ENCODE peak calls at places on chromosomes 3 and 15, in eight cellular contexts. B is neural progenitor cell, R is K562, V is right cardiac atrium, C is Panc1, H is neuronal stem cell, X is ascending aorta, O is IMR-90. Y is an unnamed sample.

GRCh38 chr3:140023616-140024530 is 88.9 kb downstream of the CLSTN2 start:
- DNase-seq in B (no peak), V (peak; percentile 84), H (no peak), C (no peak), O (no peak), R (no peak), X (no peak), Y (no peak)

GRCh38 chr3:179082416-179082815 is 10.8 kb upstream of the ZMAT3 start:
- DNase-seq in O (peak; percentile 46), B (no peak), H (no peak), V (no peak), X (no peak), C (no peak), R (no peak), Y (no peak)

GRCh38 chr3:152196782-152197181 is 71.9 kb upstream of the MBNL1 start:
- DNase-seq in O (no peak), X (no peak), R (no peak), H (no peak), V (no peak), C (no peak), B (no peak), Y (no peak)

GRCh38 chr15:24761704-24762302 is 86.2 kb downstream of the NPAP1 start:
- DNase-seq in X (no peak), C (no peak), H (no peak), O (peak; percentile 19), R (no peak), V (no peak), B (no peak), Y (no peak)

GRCh38 chr3:151770941-151771340 is 37.2 kb downstream of the AADACL2 start:
- DNase-seq in V (peak; percentile 95), B (no peak), R (no peak), O (no peak), C (no peak), H (no peak), X (no peak), Y (no peak)

GRCh38 chr3:119314821-119315220 is 20.6 kb downstream of the ARHGAP31 start:
- DNase-seq in R (no peak), H (no peak), B (no peak), O (no peak), V (no peak), C (no peak), X (no peak), Y (no peak)

GRCh38 chr3:121995190-121996137 is 26.6 kb downstream of the ILDR1 start:
- DNase-seq in V (peak; percentile 79), X (peak; percentile 22), C (peak; percentile 15), R (peak; percentile 21), B (peak; percentile 76), H (peak; percentile 35), O (peak; percentile 75), Y (peak; percentile 56)

GRCh38 chr3:64995857-64996564 is 308.2 kb upstream of the ADAMTS9 start:
- DNase-seq in V (no peak), X (no peak), C (no peak), H (no peak), O (peak; percentile 35), R (no peak), B (no peak), Y (no peak)

GRCh38 chr15:71282086-71282485 is 166.8 kb downstream of the THSD4 start:
- DNase-seq in X (no peak), B (no peak), R (no peak), V (no peak), H (no peak), C (no peak), O (peak; percentile 70), Y (no peak)

GRCh38 chr15:38254065-38254883 is 1.6 kb downstream of the SPRED1 start:
- DNase-seq in B (peak; percentile 53), C (peak; percentile 35), O (peak; percentile 68), V (peak; percentile 56), X (no peak), R (peak; percentile 51), H (no peak), Y (no peak)

GRCh38 chr15:38877471-38877870 is 312.9 kb upstream of the RASGRP1 start:
- DNase-seq in X (no peak), V (no peak), O (no peak), R (no peak), C (no peak), B (no peak), H (no peak), Y (no peak)

GRCh38 chr15:33279613-33280205 is 31.1 kb upstream of the RYR3 start:
- DNase-seq in C (no peak), X (no peak), H (no peak), V (no peak), O (no peak), R (no peak), B (no peak), Y (peak; percentile 16)

GRCh38 chr15:41495736-41496599 is 2.3 kb downstream of the ITPKA start:
- DNase-seq in V (peak; percentile 69), R (peak; percentile 64), O (no peak), H (peak; percentile 36), X (no peak), B (peak; percentile 78), C (no peak), Y (no peak)

GRCh38 chr15:98943609-98944111 is 63.9 kb downstream of the PGPEP1L start:
- DNase-seq in O (peak; percentile 65), B (no peak), X (no peak), V (peak; percentile 83), R (no peak), H (no peak), C (no peak), Y (no peak)

GRCh38 chr3:46705751-46706572 is 4.8 kb downstream of the TMIE start:
- DNase-seq in V (peak; percentile 37), R (no peak), H (no peak), X (no peak), O (peak; percentile 59), C (no peak), B (no peak), Y (peak; percentile 78)

GRCh38 chr3:124985358-124985757 is 50.8 kb upstream of the MUC13 start:
- DNase-seq in V (no peak), O (peak; percentile 83), R (no peak), B (no peak), H (no peak), X (no peak), C (no peak), Y (peak; percentile 58)

GRCh38 chr3:70658779-70659310 is 346.4 kb upstream of the MDFIC2 start:
- DNase-seq in X (no peak), V (no peak), H (no peak), R (no peak), B (no peak), C (no peak), O (no peak), Y (no peak)

GRCh38 chr15:71109130-71109529 is 6.1 kb upstream of the THSD4 start:
- DNase-seq in O (peak; percentile 82), R (no peak), C (no peak), H (no peak), V (no peak), X (no peak), B (no peak), Y (no peak)

DNA sequence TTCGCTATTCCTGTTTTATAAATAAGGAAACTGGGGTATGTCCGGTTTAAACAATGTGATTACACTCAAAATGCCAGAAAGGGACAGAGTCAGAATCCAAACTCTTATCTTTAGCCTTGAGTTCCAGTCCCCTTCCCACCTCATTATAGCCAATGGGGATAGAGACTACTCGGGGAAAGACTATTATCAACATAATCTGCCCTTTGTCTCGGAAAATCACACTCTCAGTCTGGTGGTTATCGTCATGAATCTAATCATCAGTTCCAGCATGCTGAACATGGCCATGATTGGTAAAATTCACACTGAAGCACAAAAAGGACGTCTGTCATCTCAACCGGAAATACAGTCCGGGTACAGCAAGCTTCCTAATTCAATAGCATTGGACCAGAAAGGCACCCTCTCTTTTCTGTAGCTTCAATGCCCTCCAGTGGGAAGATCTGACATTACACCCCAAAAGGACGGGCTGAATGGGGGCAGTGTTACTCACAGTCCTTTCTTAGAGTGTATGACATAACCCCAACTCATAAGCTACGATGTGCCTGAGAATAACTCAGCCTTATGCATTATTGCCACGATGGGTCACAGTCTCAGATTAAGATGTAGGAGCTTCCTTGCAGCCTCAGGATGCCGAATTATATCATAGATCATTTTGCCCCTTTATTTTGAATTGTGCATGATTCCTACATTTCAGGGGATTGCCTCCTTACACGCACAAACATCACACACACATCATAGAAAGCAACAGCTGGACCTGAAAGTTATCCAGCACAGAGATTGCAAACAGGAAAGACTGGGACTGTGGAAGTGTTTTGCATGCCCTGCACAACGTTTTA is 390.4 kb upstream of the LMCD1 start:
- DNase-seq in X (peak; percentile 12), R (peak; percentile 41), H (peak; percentile 58), V (peak; percentile 44), B (peak; percentile 77), O (peak; percentile 31), C (peak; percentile 38), Y (peak; percentile 10)
- H3K4me3 ChIP-seq in X (peak overlapping the region; percentile 47), R (no peak overlapping the region), H (no peak overlapping the region), V (peak overlapping the region; percentile 37), B (no peak overlapping the region), O (no peak overlapping the region), C (no peak overlapping the region), Y (no peak overlapping the region)

DNA sequence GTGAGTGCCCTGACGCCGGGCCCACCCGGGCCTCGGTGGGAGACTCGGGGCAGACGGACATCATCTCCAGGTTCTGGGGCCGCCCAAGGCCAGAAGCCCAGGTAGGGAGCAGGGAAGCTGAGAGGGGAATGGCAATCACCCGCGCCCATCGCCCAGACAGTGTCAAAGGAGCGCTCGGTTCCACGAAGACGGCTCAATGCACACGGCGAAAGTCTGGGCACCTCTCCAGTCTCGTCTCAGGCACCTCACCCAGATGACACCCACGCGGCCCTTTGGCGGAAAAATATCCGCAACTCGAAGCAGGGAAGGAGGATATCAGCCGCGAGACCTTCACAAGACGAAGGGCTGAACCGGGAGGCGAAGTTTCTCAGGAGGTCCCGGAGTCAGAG is 942 bp downstream of the IL17RD start:
- DNase-seq in O (peak; percentile 18), B (no peak), X (no peak), C (no peak), R (no peak), V (peak; percentile 80), H (no peak), Y (no peak)
- H3K4me3 ChIP-seq in O (peak overlapping the region; percentile 90), B (peak overlapping the region; percentile 72), X (peak overlapping the region; percentile 95), C (peak overlapping the region; percentile 60), R (no peak overlapping the region), V (peak overlapping the region; percentile 83), H (peak overlapping the region; percentile 91), Y (peak overlapping the region; percentile 78)

GRCh38 chr15:66294932-66295235 is 1.5 kb downstream of the DIS3L start:
- DNase-seq in B (no peak), V (no peak), H (no peak), R (no peak), O (peak; percentile 55), C (no peak), X (no peak), Y (no peak)
- H3K4me3 ChIP-seq in B (peak overlapping the region; percentile 57), V (peak overlapping the region; percentile 98), H (no peak overlapping the region), R (peak overlapping the region; percentile 45), O (no peak overlapping the region), C (peak overlapping the region; percentile 62), X (peak overlapping the region; percentile 95), Y (peak overlapping the region; percentile 53)

DNA sequence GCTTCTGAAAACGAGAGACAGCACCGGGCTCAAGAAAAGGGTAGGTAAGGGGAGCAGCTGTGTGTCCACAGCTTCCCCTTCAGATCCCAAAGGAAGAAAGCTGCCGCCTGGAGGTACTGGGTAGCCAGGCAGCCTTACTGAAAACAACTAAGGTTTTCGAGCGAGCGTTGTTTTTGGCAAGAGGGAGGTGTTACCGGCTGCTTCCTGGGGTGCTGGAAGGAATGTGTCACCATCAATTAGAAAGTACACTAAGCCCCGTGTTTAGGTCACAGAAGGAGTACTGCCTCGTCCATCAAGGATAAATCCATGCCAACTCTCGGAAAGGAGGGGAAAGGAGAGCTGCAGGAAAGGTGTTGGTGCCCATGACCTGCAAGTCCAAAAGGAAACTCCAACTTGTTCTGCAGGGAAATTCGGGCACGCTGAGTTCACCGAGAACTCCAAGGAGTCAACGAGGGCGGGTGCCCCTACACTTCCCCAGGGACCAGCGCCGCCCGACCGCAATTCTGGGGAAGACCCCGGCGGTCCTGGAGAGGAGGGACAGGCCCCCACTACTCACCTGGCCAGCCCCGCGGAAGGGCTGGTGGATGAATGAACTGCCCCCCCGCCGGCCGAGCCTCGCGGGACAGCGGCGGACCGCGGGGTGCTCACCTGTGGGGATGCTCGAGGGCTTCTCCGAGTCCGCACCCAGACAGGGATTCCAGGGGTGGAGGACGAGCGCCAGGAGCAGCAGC is 586 bp downstream of the PLOD2 start:
- DNase-seq in B (peak; percentile 91), C (no peak), X (peak; percentile 33), V (peak; percentile 79), H (peak; percentile 61), R (no peak), O (peak; percentile 79), Y (peak; percentile 60)
- H3K4me3 ChIP-seq in B (peak overlapping the region; percentile 66), C (peak overlapping the region; percentile 77), X (peak overlapping the region; percentile 93), V (peak overlapping the region; percentile 74), H (peak overlapping the region; percentile 88), R (peak overlapping the region; percentile 4), O (peak overlapping the region; percentile 91), Y (peak overlapping the region; percentile 80)

Y was measured in HFF-Myc.